ENCODE peak calls at places on chromosomes 12 and 14, in nine cellular contexts. U is body of pancreas; W is heart left ventricle; S is fibroblast of lung; J is colonic mucosa; O is right lobe of liver; Z is CD8-positive, alpha-beta T cell; E is PC-9; T is Peyer's patch. A is an unnamed sample. For H3K4me1, the result is how much of the 10 kb centered on the place peaks cover.

GRCh38 chr12:124605150-124605549 is 37.7 kb upstream of the NCOR2 start:
- DNase-seq in U (no peak), S (no peak), Z (no peak), W (no peak), J (peak), T (no peak), E (no peak), O (no peak), A (no peak)

GRCh38 chr14:104855532-104856090 is 9.5 kb upstream of the CEP170B start:
- DNase-seq in O (peak), W (no peak), S (no peak), J (no peak), E (no peak), T (no peak), U (no peak), Z (no peak), A (no peak)

GRCh38 chr12:106123551-106123991 is 15.2 kb downstream of the NUAK1 start:
- DNase-seq in U (peak), O (no peak), J (no peak), E (no peak), Z (no peak), S (peak), T (no peak), W (peak), A (no peak)

GRCh38 chr12:84701966-84702365 is 210.6 kb downstream of the SLC6A15 start:
- DNase-seq in U (no peak), T (no peak), J (no peak), S (peak), E (no peak), O (no peak), W (no peak), Z (no peak), A (no peak)

GRCh38 chr12:66500841-66501240 is 178.0 kb downstream of the GRIP1 start:
- DNase-seq in J (no peak), U (no peak), T (no peak), Z (no peak), O (no peak), W (no peak), E (no peak), S (no peak), A (no peak)

GRCh38 chr12:12441891-12442461 is 85.1 kb downstream of the BORCS5 start:
- DNase-seq in Z (peak), S (no peak), O (no peak), W (no peak), E (no peak), U (no peak), J (no peak), T (peak), A (no peak)

GRCh38 chr12:115320967-115321366 is 637.0 kb upstream of the TBX3 start:
- DNase-seq in E (no peak), S (no peak), Z (no peak), O (no peak), U (peak), W (no peak), J (no peak), T (no peak), A (no peak)

GRCh38 chr14:53041067-53041466 is 90.2 kb upstream of the FERMT2 start:
- DNase-seq in U (no peak), J (no peak), O (no peak), T (no peak), S (no peak), E (no peak), Z (no peak), W (no peak), A (no peak)

GRCh38 chr14:100528962-100529560 is 58.2 kb downstream of the BEGAIN start:
- DNase-seq in U (no peak), S (no peak), O (no peak), T (peak), W (no peak), E (no peak), Z (no peak), J (no peak), A (no peak)

GRCh38 chr12:19397534-19397933 is 41.8 kb upstream of the AEBP2 start:
- DNase-seq in U (no peak), O (no peak), E (peak), T (no peak), Z (no peak), W (no peak), S (no peak), J (no peak), A (no peak)

GRCh38 chr12:1912580-1913376 is 5.7 kb downstream of the CACNA2D4 start:
- DNase-seq in E (peak), U (no peak), J (no peak), Z (no peak), T (peak), S (no peak), O (peak), W (no peak), A (no peak)

GRCh38 chr12:56020437-56021189 is at the start of gene IKZF4:
- DNase-seq in J (peak), O (no peak), S (peak), T (no peak), W (no peak), E (no peak), Z (no peak), U (peak), A (peak)

GRCh38 chr12:66268562-66268961 is 33.7 kb upstream of the HELB start:
- DNase-seq in S (no peak), U (no peak), Z (no peak), O (no peak), W (no peak), J (no peak), E (no peak), T (no peak), A (no peak)

GRCh38 chr14:37447883-37448391 is 147.1 kb downstream of the FOXA1 start:
- DNase-seq in J (no peak), W (no peak), T (no peak), S (no peak), Z (no peak), O (no peak), U (no peak), E (no peak), A (no peak)

DNA sequence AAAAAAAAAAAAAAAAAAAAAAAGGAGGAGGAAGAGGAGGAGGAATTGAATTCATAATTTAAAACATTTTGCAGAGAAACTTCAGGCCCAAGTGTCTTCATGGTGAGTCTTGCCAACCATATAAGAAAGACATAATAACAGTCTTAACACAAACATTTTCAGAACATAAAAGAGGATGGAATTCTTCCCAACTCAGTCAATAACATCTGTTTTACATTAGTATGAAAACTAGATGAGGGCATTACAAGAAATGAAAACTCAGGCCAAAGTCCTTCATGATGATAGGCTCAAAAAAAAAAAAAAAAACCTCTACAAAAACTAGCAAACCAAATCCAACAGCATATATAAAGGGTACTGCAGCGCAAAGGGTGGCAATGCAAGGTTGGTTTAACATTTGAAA is 151.6 kb downstream of the FOXA1 start:
- DNase-seq in W (no peak), O (no peak), S (peak), Z (no peak), U (no peak), T (no peak), E (no peak), J (no peak), A (no peak)
- TF ChIP-seq CTCF in W (no peak), O (no peak), S (no peak), Z (no peak), U (no peak), T (no peak), E (no peak), J (no peak), A (no peak)

DNA sequence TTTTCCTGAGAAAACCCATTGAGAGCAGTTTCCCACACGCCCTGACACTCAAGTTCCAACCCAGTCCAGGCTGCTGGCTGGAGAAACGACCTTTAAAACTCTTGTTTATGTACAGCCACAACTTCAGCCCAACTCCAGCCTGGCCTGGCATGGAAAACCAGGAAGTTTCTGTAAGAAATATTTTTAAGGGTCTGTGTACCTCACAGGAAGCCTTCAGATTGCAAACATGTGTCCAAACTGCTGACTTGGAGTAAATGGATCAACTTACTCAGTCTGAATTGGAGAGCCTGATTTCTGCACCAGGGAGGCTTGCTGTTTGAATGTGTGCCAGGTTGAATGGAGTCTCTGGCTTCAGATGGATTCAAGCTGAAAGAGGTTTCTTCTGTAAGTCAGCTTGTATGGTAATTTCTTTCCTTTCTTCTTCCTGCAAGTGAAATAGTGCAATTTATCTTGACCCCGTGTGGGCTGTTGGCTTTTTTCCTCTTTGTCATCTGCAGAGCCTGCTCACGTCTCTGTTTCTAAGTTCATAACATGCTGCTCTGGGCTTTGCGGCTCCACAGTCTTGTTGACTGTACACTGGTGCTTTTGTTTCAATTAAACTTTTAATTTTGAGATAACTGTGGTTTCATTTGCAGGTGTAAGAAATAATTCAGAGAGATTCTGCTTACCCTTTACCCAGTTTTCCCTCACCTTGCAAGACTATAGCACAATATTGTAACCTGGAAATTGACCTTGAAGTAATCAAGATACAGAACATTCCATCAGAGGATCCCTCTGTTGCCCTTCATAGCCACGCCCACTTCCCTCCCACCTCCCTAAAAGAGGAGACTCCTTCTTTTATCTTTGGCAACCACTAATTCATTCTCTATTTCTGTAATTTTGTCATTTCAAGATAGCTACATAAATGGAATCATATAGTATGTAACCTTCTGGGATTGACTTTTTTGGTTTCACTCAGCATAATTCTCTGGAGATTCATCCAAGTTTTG is 109.7 kb upstream of the PRMT8 start:
- DNase-seq in E (no peak), U (peak), W (no peak), J (no peak), Z (no peak), O (no peak), S (peak), T (no peak), A (no peak)
- H3K4me3 ChIP-seq in E (no peak), U (no peak), W (no peak), J (no peak), Z (no peak), O (no peak), S (no peak), T (no peak), A (no peak)

DNA sequence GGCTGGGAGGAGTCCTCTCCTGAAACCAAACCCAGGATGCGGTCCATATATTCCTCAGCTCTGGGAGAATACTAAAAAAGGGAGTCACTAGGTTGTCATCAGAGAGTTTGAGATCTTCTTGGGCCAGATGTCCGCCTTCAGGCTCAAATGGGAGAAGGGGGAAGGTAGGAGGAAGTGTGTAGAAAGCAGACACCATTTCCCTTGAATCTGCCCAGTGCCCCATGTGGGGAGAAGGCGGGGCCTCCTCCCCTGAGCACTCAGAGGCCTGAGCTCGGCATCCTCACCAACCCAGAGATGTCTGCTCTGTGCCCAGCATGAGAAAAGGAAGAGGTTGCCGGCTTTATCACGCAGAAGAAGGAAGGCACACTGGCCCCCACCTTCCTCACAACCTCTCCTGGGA is 37.3 kb downstream of the LTBP2 start:
- DNase-seq in S (no peak), J (no peak), U (no peak), E (no peak), Z (no peak), O (no peak), T (no peak), W (no peak), A (no peak)
- H3K4me1 ChIP-seq in S (half or more), J (under half), U (under half), E (half or more), Z (under half), O (under half), T (under half), W (half or more), A (under half)

GRCh38 chr14:50688875-50689274 is 20.8 kb upstream of the SAV1 start:
- DNase-seq in W (no peak), T (no peak), J (no peak), S (no peak), E (no peak), O (no peak), Z (no peak), U (no peak), A (no peak)
- TF ChIP-seq CTCF in W (no peak), T (no peak), J (no peak), S (no peak), E (no peak), O (no peak), Z (no peak), U (no peak), A (no peak)

DNA sequence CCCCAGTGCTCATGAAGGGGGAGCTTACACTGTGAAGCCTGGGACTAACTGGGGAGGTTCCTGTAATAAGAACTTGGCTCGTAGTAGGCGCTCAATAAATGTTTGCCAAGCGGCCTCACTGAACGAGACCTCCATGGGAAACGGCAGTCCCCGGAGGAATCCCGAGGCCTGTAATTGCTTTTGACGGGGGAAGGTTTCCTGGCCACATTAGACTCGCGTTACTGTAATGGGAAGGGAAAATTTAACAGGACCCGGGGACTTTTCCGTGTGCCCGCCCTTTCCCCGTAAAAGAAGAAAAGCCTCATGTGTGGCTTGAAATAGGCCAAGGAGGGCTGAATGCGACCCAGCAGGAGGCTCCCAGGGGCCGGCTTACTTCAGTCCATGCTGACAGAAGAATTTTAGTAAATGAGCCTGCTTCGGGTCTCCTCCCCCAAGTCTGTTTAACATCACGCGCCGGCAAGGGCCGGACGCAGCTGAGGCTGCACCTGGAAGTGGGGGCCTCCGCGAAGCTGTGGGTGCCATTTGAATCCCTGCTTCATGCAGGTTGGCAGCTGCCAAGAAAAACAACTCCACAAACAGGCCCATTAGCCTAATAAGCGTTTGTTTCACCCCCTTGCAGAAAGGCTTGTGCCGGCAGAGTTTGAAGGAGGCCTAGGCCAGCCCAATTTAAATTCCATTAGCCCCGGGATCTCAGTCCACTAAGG is 39.8 kb upstream of the PWP1 start:
- DNase-seq in J (no peak), Z (no peak), U (no peak), S (no peak), W (peak), T (no peak), O (no peak), E (no peak), A (peak)
- H3K4me3 ChIP-seq in J (no peak), Z (no peak), U (no peak), S (no peak), W (no peak), T (no peak), O (no peak), E (no peak), A (no peak)

DNA sequence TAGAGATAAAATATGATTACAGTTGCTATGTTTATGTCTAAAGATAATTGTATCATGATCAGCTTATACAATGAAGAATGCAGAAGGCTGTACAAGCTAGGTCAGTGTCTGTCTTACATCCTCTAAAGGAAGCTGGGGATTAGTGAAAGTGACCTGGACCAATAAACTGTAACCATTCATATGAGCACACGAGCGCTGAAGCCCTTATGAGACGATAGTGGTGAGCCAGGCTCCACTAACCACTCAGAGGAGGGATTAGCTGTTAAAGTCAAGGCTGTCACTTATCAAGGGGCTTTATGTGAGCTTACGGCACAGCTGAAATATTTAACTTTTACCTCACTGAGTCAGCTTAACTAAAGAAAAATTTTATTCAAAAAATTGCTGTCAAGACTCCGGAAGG is 30.3 kb downstream of the NDUFA12 start:
- DNase-seq in E (no peak), T (no peak), W (no peak), U (no peak), J (no peak), Z (no peak), O (no peak), S (peak), A (no peak)
- H3K4me1 ChIP-seq in E (under half), T (under half), W (under half), U (under half), J (under half), Z (under half), O (under half), S (under half), A (under half)

GRCh38 chr14:102417646-102418045 is 54.9 kb downstream of the TECPR2 start:
- DNase-seq in T (no peak), O (no peak), J (no peak), U (no peak), W (no peak), Z (no peak), E (no peak), S (no peak), A (no peak)

GRCh38 chr14:102418853-102419240 is 56.1 kb downstream of the TECPR2 start:
- DNase-seq in O (no peak), E (no peak), W (no peak), Z (no peak), J (no peak), U (no peak), T (no peak), S (no peak), A (no peak)

GRCh38 chr14:102418169-102418852 is 55.6 kb downstream of the TECPR2 start:
- DNase-seq in O (no peak), J (no peak), Z (no peak), W (no peak), U (no peak), T (no peak), E (no peak), S (no peak), A (no peak)

GRCh38 chr14:102419716-102420115 is 57.0 kb downstream of the TECPR2 start:
- DNase-seq in T (no peak), E (no peak), J (no peak), O (no peak), W (no peak), Z (no peak), S (no peak), U (no peak), A (no peak)

DNA sequence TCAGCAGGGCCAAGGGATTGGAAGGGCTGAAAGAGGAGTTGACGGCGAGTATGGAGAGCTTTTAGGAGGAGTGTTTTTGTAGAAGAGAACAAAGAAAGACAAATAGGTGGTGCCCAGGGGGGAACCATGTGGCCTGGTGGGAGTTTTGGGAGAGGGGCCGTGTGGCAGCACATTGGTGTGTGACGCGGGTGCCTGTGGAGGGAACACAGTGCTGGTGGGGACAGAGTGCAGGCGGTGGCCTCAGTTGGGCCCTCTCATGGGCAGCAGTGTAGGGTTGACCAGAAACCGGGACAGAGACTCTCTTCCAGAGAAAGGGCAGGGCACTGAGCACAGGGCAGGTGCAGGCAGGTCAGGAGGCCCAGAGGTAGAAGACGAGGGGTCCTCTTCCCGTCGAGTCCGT is 56.5 kb downstream of the TECPR2 start:
- DNase-seq in E (no peak), J (no peak), O (no peak), W (no peak), U (no peak), S (no peak), Z (no peak), T (no peak), A (no peak)
- TF ChIP-seq CTCF in E (no peak), J (no peak), O (no peak), W (no peak), U (no peak), S (no peak), Z (no peak), T (no peak), A (no peak)

GRCh38 chr12:118189761-118190181 is 53.8 kb downstream of the PEBP1 start:
- DNase-seq in Z (no peak), O (no peak), J (peak), T (no peak), E (no peak), S (peak), W (no peak), U (peak), A (peak)
- H3K4me3 ChIP-seq in Z (no peak), O (no peak), J (no peak), T (no peak), E (no peak), S (peak), W (peak), U (no peak), A (peak)